ENCODE peak calls at places on chromosomes 4 and X, in eight cellular contexts. Y is choroid plexus epithelial cell, D is RWPE2, R is brain microvascular endothelial cell, H is fibroblast of mammary gland, T is fibroblast of lung, P is astrocyte of the cerebellum, B is fibroblast of pulmonary artery. A is an unnamed sample.

GRCh38 chrX:118455013-118455412 is 40.6 kb upstream of the DOCK11 start:
- DNase-seq in B (no peak), P (no peak), H (no peak), D (no peak), R (no peak), T (no peak), Y (no peak), A (no peak)

GRCh38 chr4:118112647-118113046 is 78.4 kb downstream of the NDST3 start:
- DNase-seq in R (no peak), B (no peak), P (no peak), T (no peak), Y (peak), H (peak), D (no peak), A (no peak)

GRCh38 chr4:145804134-145804533 is 124.2 kb downstream of the C4orf51 start:
- DNase-seq in D (no peak), Y (peak), P (peak), B (peak), T (peak), R (peak), H (peak), A (peak)

GRCh38 chr4:74098628-74098995 is 383 bp downstream of the CXCL2 start:
- DNase-seq in H (no peak), R (no peak), P (no peak), B (peak), D (no peak), Y (peak), T (peak), A (peak)

GRCh38 chrX:86806786-86807185 is 658.5 kb downstream of the DACH2 start:
- DNase-seq in H (peak), Y (peak), T (peak), R (peak), D (no peak), B (no peak), P (no peak), A (no peak)

GRCh38 chrX:39808471-39808917 is 289.3 kb downstream of the BCOR start:
- DNase-seq in B (peak), R (peak), T (peak), D (no peak), Y (peak), P (peak), H (peak), A (peak)

GRCh38 chr4:72338060-72338459 is 231.0 kb downstream of the ADAMTS3 start:
- DNase-seq in B (no peak), R (no peak), P (no peak), H (no peak), Y (no peak), T (no peak), D (no peak), A (no peak)

GRCh38 chr4:8723222-8723980 is 130.8 kb downstream of the CPZ start:
- DNase-seq in R (no peak), P (no peak), T (no peak), H (no peak), Y (no peak), D (no peak), B (no peak), A (no peak)

GRCh38 chr4:143399113-143399949 is 62.7 kb downstream of the GAB1 start:
- DNase-seq in P (no peak), R (no peak), D (no peak), T (peak), Y (peak), B (peak), H (peak), A (peak)

GRCh38 chrX:2383735-2384134 is 117.0 kb downstream of the DHRSX start:
- DNase-seq in P (no peak), H (no peak), R (no peak), Y (no peak), D (no peak), B (no peak), T (no peak), A (no peak)

GRCh38 chr4:25177147-25177546 is 16.9 kb upstream of the SEPSECS start:
- DNase-seq in H (no peak), Y (no peak), B (no peak), T (no peak), R (no peak), P (no peak), D (no peak), A (no peak)

GRCh38 chrX:70168238-70169188 is 8.8 kb upstream of the DGAT2L6 start:
- DNase-seq in H (peak), D (no peak), B (peak), P (peak), R (peak), Y (peak), T (peak), A (peak)

GRCh38 chrX:19443886-19444530 is 71.3 kb downstream of the MAP3K15 start:
- DNase-seq in T (no peak), D (no peak), P (no peak), H (no peak), Y (no peak), B (no peak), R (no peak), A (no peak)

GRCh38 chr4:2442175-2442993 is 23.6 kb downstream of the CFAP99 start:
- DNase-seq in D (no peak), Y (no peak), B (no peak), T (no peak), H (no peak), R (no peak), P (no peak), A (no peak)

GRCh38 chr4:41256131-41256739 is 493 bp upstream of the UCHL1 start:
- DNase-seq in P (no peak), T (peak), R (peak), H (no peak), D (no peak), B (peak), Y (peak), A (peak)

GRCh38 chr4:154998284-154998683 is 210.2 kb upstream of the NPY2R start:
- DNase-seq in H (peak), T (peak), B (peak), P (no peak), Y (peak), R (peak), D (no peak), A (peak)

GRCh38 chrX:107823456-107823855 is 2.2 kb upstream of the MID2 start:
- DNase-seq in D (no peak), T (peak), B (peak), P (peak), Y (peak), R (peak), H (peak), A (peak)

GRCh38 chr4:99653921-99654890 is 3.4 kb downstream of the C4orf54 start:
- DNase-seq in T (no peak), Y (no peak), B (no peak), P (no peak), R (no peak), H (no peak), D (peak), A (no peak)

GRCh38 chr4:147015531-147015930 is 69.9 kb upstream of the TTC29 start:
- DNase-seq in R (no peak), D (no peak), B (no peak), P (no peak), H (peak), Y (no peak), T (peak), A (no peak)

GRCh38 chr4:186851291-186852077 is 127.8 kb upstream of the FAT1 start:
- DNase-seq in T (no peak), R (no peak), D (no peak), P (no peak), H (no peak), Y (no peak), B (no peak), A (no peak)

GRCh38 chr4:186855111-186855510 is 131.5 kb upstream of the FAT1 start:
- DNase-seq in H (no peak), Y (no peak), T (no peak), B (no peak), P (no peak), R (no peak), D (no peak), A (no peak)

GRCh38 chr4:186852078-186852420 is 128.4 kb upstream of the FAT1 start:
- DNase-seq in R (no peak), T (no peak), Y (no peak), B (no peak), D (no peak), P (no peak), H (no peak), A (no peak)

GRCh38 chr4:186854256-186854655 is 130.6 kb upstream of the FAT1 start:
- DNase-seq in B (no peak), D (no peak), Y (peak), T (no peak), P (no peak), R (no peak), H (peak), A (no peak)

DNA sequence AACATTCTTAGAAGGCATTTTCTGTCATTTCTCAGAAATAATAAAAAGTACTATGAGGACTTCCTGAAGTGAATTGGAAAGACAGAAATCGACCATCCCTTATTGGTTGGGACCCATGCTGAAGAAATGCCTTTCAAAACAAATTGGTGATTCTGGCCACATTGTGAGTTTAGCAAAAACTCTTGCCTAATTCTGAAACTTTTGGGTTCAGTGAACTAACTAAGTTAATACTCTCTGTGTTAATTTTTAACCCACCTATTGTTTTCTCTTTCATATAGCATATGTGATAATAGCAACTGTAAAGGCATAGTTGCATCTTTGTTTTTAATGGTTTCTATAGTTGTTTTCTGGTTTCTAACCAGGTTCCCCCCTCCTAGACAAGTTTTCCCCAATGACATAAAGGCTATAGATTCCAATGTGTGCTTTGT is 129.3 kb upstream of the FAT1 start:
- DNase-seq in Y (no peak), P (no peak), B (no peak), R (no peak), D (no peak), H (no peak), T (no peak), A (no peak)
- H3K4me3 ChIP-seq in Y (no peak), P (no peak), B (no peak), R (no peak), D (no peak), H (no peak), T (no peak), A (no peak)

GRCh38 chr4:138670681-138671080 is 344.9 kb upstream of the NOCT start:
- DNase-seq in P (no peak), D (no peak), T (no peak), H (no peak), B (no peak), Y (no peak), R (no peak), A (no peak)
- TF ChIP-seq CTCF in P (no peak), D (no peak), T (no peak), H (no peak), B (no peak), Y (no peak), R (no peak), A (no peak)

DNA sequence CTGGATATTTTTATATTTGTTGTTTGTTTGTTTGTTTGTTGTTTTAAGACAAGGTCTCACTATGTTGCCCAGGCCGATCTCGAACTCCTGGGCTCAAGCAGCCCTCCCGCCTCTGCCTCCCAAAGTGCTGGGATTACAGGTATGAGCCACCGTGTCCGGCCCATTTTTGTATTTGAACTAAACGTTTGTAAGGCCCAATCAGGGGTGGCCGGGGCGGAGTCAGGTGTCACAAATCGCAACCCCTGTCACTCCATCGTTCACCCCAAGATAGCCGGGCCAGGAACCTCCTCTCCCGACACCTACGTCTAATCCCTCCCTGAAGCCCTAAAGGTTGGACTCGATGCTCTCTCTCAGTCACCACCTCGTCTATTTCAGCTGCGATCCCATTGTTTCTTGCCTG is 722 bp upstream of the EFHC2 start:
- DNase-seq in Y (no peak), T (no peak), D (no peak), B (no peak), R (no peak), P (no peak), H (no peak), A (no peak)
- H3K4me3 ChIP-seq in Y (no peak), T (no peak), D (no peak), B (no peak), R (no peak), P (no peak), H (no peak), A (no peak)

GRCh38 chrX:23634181-23634580 is 33.1 kb upstream of the PRDX4 start:
- DNase-seq in T (peak), Y (peak), B (peak), P (no peak), H (peak), D (no peak), R (no peak), A (peak)
- TF ChIP-seq CTCF in T (peak), Y (peak), B (peak), P (no peak), H (peak), D (peak), R (peak), A (no peak)

GRCh38 chrX:56802921-56803848 is 74.1 kb downstream of the NBDY start:
- DNase-seq in D (no peak), T (peak), B (peak), R (peak), Y (peak), H (peak), P (peak), A (peak)
- H3K4me3 ChIP-seq in D (no peak), T (no peak), B (no peak), R (peak), Y (no peak), H (peak), P (peak), A (no peak)

GRCh38 chr4:821181-821591 is 4.7 kb downstream of the CPLX1 start:
- DNase-seq in P (no peak), H (no peak), D (peak), R (no peak), T (no peak), Y (no peak), B (no peak), A (no peak)

GRCh38 chr4:818106-818921 is 7.6 kb downstream of the CPLX1 start:
- DNase-seq in P (no peak), D (peak), H (no peak), Y (no peak), T (no peak), B (no peak), R (no peak), A (no peak)

GRCh38 chr4:821631-822030 is 4.3 kb downstream of the CPLX1 start:
- DNase-seq in Y (no peak), T (no peak), P (no peak), B (no peak), R (no peak), D (peak), H (no peak), A (no peak)

GRCh38 chr4:820230-821172 is 5.4 kb downstream of the CPLX1 start:
- DNase-seq in Y (no peak), T (no peak), P (no peak), R (no peak), B (no peak), D (peak), H (no peak), A (no peak)

DNA sequence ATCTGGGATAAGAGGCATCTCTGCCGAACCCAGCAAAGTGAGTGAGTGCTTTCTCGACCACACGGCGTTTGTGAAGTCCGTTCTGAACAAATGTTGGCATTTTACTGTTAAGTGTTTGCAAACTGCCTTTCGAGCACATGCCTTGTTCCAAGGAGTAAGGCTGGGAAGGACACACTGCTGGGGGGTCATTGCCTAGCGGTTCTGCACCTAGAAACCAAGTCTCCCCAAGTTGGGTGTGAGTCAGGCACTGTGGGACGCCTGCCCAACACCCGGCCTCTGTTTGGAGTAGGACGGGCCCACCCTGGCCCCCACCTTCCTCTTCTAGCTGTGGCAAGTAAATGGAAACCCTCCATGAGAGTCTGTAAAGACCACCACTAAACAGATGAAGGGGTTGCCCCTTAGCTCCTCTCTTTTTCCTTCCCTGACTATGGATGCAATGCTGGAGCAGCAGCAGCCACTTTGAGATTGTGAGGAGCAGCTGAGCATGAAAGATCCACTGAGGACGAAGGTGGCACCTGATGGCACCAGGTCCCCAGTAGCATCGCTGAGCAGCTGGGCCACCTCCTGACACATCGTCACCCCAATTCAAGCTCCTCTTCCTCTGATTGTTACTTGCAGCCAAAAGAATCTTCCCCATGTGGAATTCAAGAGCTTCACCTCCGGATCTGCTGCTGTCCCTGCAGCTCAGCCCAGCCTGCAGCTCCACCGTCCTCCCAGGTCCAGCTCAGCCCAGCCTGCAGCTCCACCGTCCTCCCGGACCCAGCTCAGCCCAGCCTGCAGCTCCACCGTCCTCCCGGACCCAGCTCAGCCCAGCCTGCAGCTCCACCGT is 6.3 kb downstream of the CPLX1 start:
- DNase-seq in B (no peak), H (no peak), Y (no peak), D (peak), P (no peak), R (no peak), T (no peak), A (no peak)
- TF ChIP-seq CTCF in B (no peak), H (no peak), Y (no peak), D (no peak), P (no peak), R (no peak), T (no peak), A (no peak)

DNA sequence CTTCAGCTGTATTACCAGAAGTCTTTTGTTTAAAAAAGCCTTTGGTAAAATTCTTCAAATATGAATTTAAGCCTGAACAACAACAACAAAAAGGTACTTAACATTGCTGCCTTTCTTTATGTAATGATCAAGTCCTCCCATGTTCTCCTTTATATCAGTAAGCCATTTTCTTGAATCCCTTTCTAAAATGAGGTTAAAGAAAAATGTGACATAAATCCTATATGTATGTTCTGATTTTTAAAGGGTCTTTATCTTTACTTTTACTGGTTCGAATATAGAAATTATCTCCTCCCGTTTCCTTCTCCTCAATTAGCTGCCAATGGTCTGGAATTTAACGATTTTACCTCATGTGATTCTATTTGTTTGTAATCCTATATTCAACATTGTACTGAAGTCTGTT is 522.8 kb downstream of the IL1RAPL1 start:
- DNase-seq in B (no peak), T (no peak), P (no peak), R (no peak), D (no peak), Y (no peak), H (no peak), A (no peak)
- H3K4me3 ChIP-seq in B (no peak), T (no peak), P (no peak), R (no peak), D (no peak), Y (no peak), H (no peak), A (no peak)

GRCh38 chr4:26822546-26822945 is 38.1 kb upstream of the STIM2 start:
- DNase-seq in H (no peak), T (no peak), B (no peak), P (no peak), Y (no peak), D (no peak), R (no peak), A (no peak)

GRCh38 chr4:26819026-26819425 is 41.6 kb upstream of the STIM2 start:
- DNase-seq in Y (no peak), H (no peak), T (no peak), R (no peak), D (no peak), P (no peak), B (no peak), A (no peak)

GRCh38 chr4:26820346-26820745 is 40.3 kb upstream of the STIM2 start:
- DNase-seq in P (no peak), R (no peak), T (no peak), Y (no peak), D (no peak), B (no peak), H (no peak), A (no peak)

GRCh38 chr4:26821677-26822503 is 38.8 kb upstream of the STIM2 start:
- DNase-seq in H (no peak), B (no peak), R (no peak), Y (no peak), D (no peak), P (no peak), T (no peak), A (peak)

DNA sequence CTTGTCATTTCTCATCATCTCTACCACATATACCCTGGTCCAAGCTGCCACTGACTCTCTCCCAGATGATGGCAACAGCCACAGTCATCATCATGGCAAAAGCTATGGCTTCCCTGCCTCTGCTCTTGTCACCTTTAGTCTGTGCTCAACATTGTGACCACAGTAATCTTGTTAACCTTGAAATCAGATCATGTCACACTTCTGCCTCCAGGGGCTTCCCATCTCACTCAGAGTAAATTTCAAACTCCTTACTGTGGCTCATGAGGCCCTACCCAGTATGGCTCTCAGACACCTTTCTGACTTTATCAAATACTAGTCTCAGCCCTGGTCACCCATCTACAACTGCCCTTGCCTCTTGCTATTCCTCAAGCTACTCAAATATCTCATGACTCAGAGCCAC is 41.2 kb upstream of the STIM2 start:
- DNase-seq in Y (no peak), T (no peak), B (no peak), D (no peak), H (no peak), R (no peak), P (no peak), A (no peak)
- TF ChIP-seq CTCF in Y (no peak), T (no peak), B (no peak), D (no peak), H (no peak), R (no peak), P (no peak), A (no peak)

A was measured in cardiac fibroblast.